ENCODE peak calls at places on chromosomes 12 and 14, in five cellular contexts. Y is EH; E is Right ventricle myocardium superior; K is kidney epithelial cell; J is CD8-positive, alpha-beta memory T cell. G is an unnamed sample.

GRCh38 chr12:113266106-113266895 is 45.0 kb downstream of the TPCN1 start:
- DNase-seq in K (no peak), J (no peak), Y (no peak), E (no peak), G (no peak)

GRCh38 chr12:14716848-14717444 is 20.5 kb upstream of the GUCY2C start:
- DNase-seq in J (peak), Y (peak), E (no peak), K (no peak), G (peak)

GRCh38 chr12:75809745-75810144 is 221.8 kb downstream of the PHLDA1 start:
- DNase-seq in K (no peak), E (no peak), J (no peak), Y (no peak), G (no peak)

GRCh38 chr14:35821546-35822411 is 4.4 kb upstream of the BRMS1L start:
- DNase-seq in E (no peak), Y (peak), K (no peak), J (no peak), G (peak)

GRCh38 chr14:95290769-95291440 is 28.8 kb downstream of the CLMN start:
- DNase-seq in E (peak), Y (no peak), K (no peak), J (no peak), G (no peak)

GRCh38 chr12:129393357-129393937 is 510.4 kb downstream of the TMEM132D start:
- DNase-seq in J (no peak), Y (no peak), K (no peak), E (no peak), G (no peak)

GRCh38 chr12:130655010-130655409 is 61.1 kb downstream of the RIMBP2 start:
- DNase-seq in E (no peak), J (no peak), K (no peak), Y (no peak), G (no peak)

GRCh38 chr14:32312010-32312331 is 17.1 kb upstream of the AKAP6 start:
- DNase-seq in E (no peak), K (no peak), Y (no peak), J (no peak), G (no peak)

GRCh38 chr12:105092336-105092735 is 8.1 kb upstream of the ALDH1L2 start:
- DNase-seq in J (no peak), K (no peak), E (no peak), Y (no peak), G (no peak)

GRCh38 chr12:4265280-4265679 is 8.3 kb upstream of the CCND2 start:
- DNase-seq in Y (no peak), K (no peak), E (no peak), J (no peak), G (no peak)

GRCh38 chr12:39966251-39966650 is 139.6 kb downstream of the SLC2A13 start:
- DNase-seq in E (no peak), K (no peak), J (no peak), Y (no peak), G (no peak)

GRCh38 chr12:63978519-63978918 is 134.0 kb downstream of the SRGAP1 start:
- DNase-seq in J (no peak), E (no peak), Y (peak), K (no peak), G (no peak)

GRCh38 chr14:35992816-35993511 is 166.8 kb downstream of the BRMS1L start:
- DNase-seq in E (no peak), J (no peak), Y (no peak), K (no peak), G (no peak)

GRCh38 chr12:49762468-49762847 is 21.1 kb downstream of the TMBIM6 start:
- DNase-seq in J (no peak), K (no peak), E (no peak), Y (no peak), G (peak)

GRCh38 chr12:92753976-92754885 is 51.4 kb downstream of the PLEKHG7 start:
- DNase-seq in J (no peak), K (no peak), Y (peak), E (no peak), G (no peak)

GRCh38 chr14:93945070-93945399 is 17.9 kb downstream of the FAM181A start:
- DNase-seq in J (no peak), K (no peak), Y (no peak), E (no peak), G (no peak)

GRCh38 chr12:78951746-78952532 is 87.4 kb downstream of the SYT1 start:
- DNase-seq in Y (no peak), J (no peak), E (no peak), K (no peak), G (no peak)

GRCh38 chr12:47356129-47356622 is 276.4 kb upstream of the AMIGO2 start:
- DNase-seq in J (no peak), Y (no peak), E (no peak), K (peak), G (no peak)